ENCODE peak calls at places on chromosome 1, in seven cellular contexts. Z is epithelial cell of esophagus, S is cardiac fibroblast, U is astrocyte, M is OCI-LY7, D is fibroblast of lung, G is choroid plexus epithelial cell. L is an unnamed sample.

GRCh38 chr1:35278886-35279554 is 10.5 kb downstream of the ZMYM4 start:
- DNase-seq in Z (no peak), S (peak; percentile 19), U (peak; percentile 47), M (no peak), D (peak; percentile 50), G (peak; percentile 89), L (peak; percentile 93)

GRCh38 chr1:220702733-220703704 is 12.9 kb downstream of the C1orf115 start:
- DNase-seq in Z (no peak), S (no peak), U (no peak), M (no peak), D (no peak), G (no peak), L (no peak)

GRCh38 chr1:27979151-27979858 is 19.5 kb downstream of the XKR8 start:
- DNase-seq in Z (peak; percentile 74), S (peak; percentile 90), U (peak; percentile 53), M (peak; percentile 70), D (peak; percentile 70), G (peak; percentile 91), L (peak; percentile 86)

GRCh38 chr1:230167419-230167852 is 100.4 kb downstream of the GALNT2 start:
- DNase-seq in Z (peak; percentile 53), S (peak; percentile 58), U (peak; percentile 41), M (peak; percentile 79), D (peak; percentile 56), G (peak; percentile 65), L (peak; percentile 39)

GRCh38 chr1:203995228-203995627 is 77.7 kb upstream of the SOX13 start:
- DNase-seq in Z (no peak), S (peak; percentile 18), U (no peak), M (no peak), D (no peak), G (no peak), L (no peak)

GRCh38 chr1:206895320-206895719 is 1.9 kb upstream of the IL24 start:
- DNase-seq in Z (peak; percentile 100), S (no peak), U (no peak), M (no peak), D (no peak), G (no peak), L (no peak)

GRCh38 chr1:161993576-161993975 is 30.1 kb downstream of the OLFML2B start:
- DNase-seq in Z (no peak), S (no peak), U (no peak), M (no peak), D (no peak), G (no peak), L (no peak)

GRCh38 chr1:227782226-227782625 is 33.2 kb upstream of the PRSS38 start:
- DNase-seq in Z (no peak), S (no peak), U (no peak), M (no peak), D (no peak), G (no peak), L (no peak)

GRCh38 chr1:87578464-87578863 is 249.8 kb downstream of the LMO4 start:
- DNase-seq in Z (no peak), S (no peak), U (no peak), M (no peak), D (no peak), G (no peak), L (no peak)

GRCh38 chr1:44619261-44619900 is 54.9 kb downstream of the TMEM53 start:
- DNase-seq in Z (peak; percentile 24), S (peak; percentile 25), U (peak; percentile 75), M (no peak), D (peak; percentile 83), G (peak; percentile 40), L (peak; percentile 26)

GRCh38 chr1:198848649-198849048 is 209.8 kb downstream of the PTPRC start:
- DNase-seq in Z (no peak), S (no peak), U (no peak), M (no peak), D (no peak), G (peak; percentile 42), L (no peak)

GRCh38 chr1:67097305-67097704 is 37.5 kb downstream of the C1orf141 start:
- DNase-seq in Z (no peak), S (no peak), U (no peak), M (no peak), D (no peak), G (no peak), L (no peak)

GRCh38 chr1:208054485-208054884 is 143.6 kb upstream of the CD34 start:
- DNase-seq in Z (peak; percentile 47), S (no peak), U (peak; percentile 6), M (no peak), D (no peak), G (no peak), L (no peak)

GRCh38 chr1:161721738-161722343 is 497 bp downstream of the FCRLB start:
- DNase-seq in Z (peak; percentile 51), S (peak; percentile 79), U (peak; percentile 86), M (no peak), D (peak; percentile 89), G (peak; percentile 78), L (peak; percentile 70)

GRCh38 chr1:184664042-184664659 is 90.5 kb downstream of the EDEM3 start:
- DNase-seq in Z (peak; percentile 57), S (peak; percentile 80), U (peak; percentile 35), M (no peak), D (peak; percentile 58), G (peak; percentile 72), L (peak; percentile 73)

GRCh38 chr1:68496680-68497357 is at the start of gene DEPDC1:
- DNase-seq in Z (peak; percentile 95), S (peak; percentile 95), U (peak; percentile 86), M (peak; percentile 90), D (peak; percentile 94), G (peak; percentile 96), L (peak; percentile 95)

GRCh38 chr1:90512441-90512840 is 204.7 kb downstream of the BARHL2 start:
- DNase-seq in Z (peak; percentile 17), S (no peak), U (no peak), M (no peak), D (no peak), G (no peak), L (no peak)

GRCh38 chr1:66374148-66374547 is 159.8 kb upstream of the SGIP1 start:
- DNase-seq in Z (no peak), S (peak; percentile 37), U (no peak), M (no peak), D (no peak), G (no peak), L (no peak)

GRCh38 chr1:39333296-39333695 is 128.8 kb downstream of the MACF1 start:
- DNase-seq in Z (peak; percentile 36), S (peak; percentile 32), U (no peak), M (no peak), D (no peak), G (peak; percentile 86), L (peak; percentile 62)

GRCh38 chr1:113744114-113744513 is 15.2 kb downstream of the PHTF1 start:
- DNase-seq in Z (no peak), S (no peak), U (no peak), M (no peak), D (no peak), G (no peak), L (no peak)
- H3K4me3 ChIP-seq in Z (no peak overlapping the region), S (no peak overlapping the region), U (no peak overlapping the region), M (no peak overlapping the region), D (no peak overlapping the region), G (no peak overlapping the region), L (no peak overlapping the region)

DNA sequence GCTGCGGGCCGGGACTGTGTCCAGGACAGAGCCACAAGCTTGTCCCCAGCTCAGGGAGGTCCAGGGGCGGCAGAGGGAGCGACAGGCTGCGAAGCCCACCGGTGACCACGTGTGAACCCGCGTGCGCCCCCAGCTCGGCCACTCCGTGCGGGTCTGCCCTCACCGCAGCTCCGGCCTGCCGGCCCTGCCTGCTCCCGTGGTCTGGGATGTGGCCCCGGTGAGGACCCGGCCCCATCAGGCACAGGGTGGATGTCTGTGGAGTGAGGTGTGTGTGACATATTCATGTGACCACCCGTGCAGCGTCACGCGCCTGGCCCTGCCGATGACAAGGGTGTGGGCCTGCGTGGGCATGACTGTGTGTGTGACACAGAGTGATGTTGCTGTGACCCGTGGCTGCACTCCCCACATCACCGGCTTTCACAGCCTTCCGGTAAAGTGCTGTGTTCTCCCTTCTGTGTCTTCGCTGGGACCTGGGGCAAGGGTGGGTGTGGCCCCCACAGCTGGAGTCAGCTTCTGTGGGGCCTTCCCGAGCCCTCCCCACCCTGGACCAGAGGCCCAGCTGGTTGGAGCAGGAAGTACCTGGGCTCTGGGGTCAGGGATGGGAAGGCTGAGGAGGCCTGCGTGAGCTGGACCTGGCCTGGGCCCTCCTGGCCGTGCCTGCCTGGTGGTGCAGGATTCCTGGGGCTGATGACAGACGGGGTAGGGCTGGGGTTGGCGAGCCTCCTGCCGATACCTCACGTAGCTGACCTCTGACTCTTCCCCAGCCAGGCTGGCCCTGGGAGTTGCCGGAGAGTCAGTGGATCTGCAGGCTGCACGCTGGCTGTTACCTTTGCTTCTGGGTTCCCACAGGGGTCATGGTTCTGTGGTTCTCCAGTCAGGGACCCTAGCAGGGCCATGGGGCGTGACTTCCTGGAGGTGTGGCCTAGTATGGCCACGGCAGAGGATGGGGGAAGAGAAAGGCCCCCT is 4.1 kb downstream of the RNF223 start:
- DNase-seq in Z (peak; percentile 23), S (no peak), U (no peak), M (peak; percentile 72), D (no peak), G (no peak), L (peak; percentile 8)
- H3K4me3 ChIP-seq in Z (no peak overlapping the region), S (no peak overlapping the region), U (no peak overlapping the region), M (peak overlapping the region; percentile 71), D (no peak overlapping the region), G (no peak overlapping the region), L (no peak overlapping the region)

GRCh38 chr1:19768321-19769210 is 31.1 kb downstream of the TMCO4 start:
- DNase-seq in Z (no peak), S (no peak), U (no peak), M (no peak), D (peak; percentile 18), G (peak; percentile 59), L (no peak)

GRCh38 chr1:19764848-19765247 is 34.9 kb downstream of the TMCO4 start:
- DNase-seq in Z (peak; percentile 66), S (peak; percentile 39), U (peak; percentile 80), M (peak; percentile 27), D (peak; percentile 86), G (peak; percentile 98), L (peak; percentile 28)

GRCh38 chr1:19762175-19762779 is 37.4 kb downstream of the TMCO4 start:
- DNase-seq in Z (peak; percentile 30), S (peak; percentile 41), U (no peak), M (peak; percentile 44), D (no peak), G (peak; percentile 49), L (peak; percentile 29)

GRCh38 chr1:19769211-19769932 is 30.3 kb downstream of the TMCO4 start:
- DNase-seq in Z (no peak), S (no peak), U (no peak), M (no peak), D (no peak), G (peak; percentile 46), L (no peak)

GRCh38 chr1:19765623-19766022 is 34.1 kb downstream of the TMCO4 start:
- DNase-seq in Z (peak; percentile 92), S (peak; percentile 88), U (peak; percentile 94), M (no peak), D (peak; percentile 97), G (peak; percentile 94), L (peak; percentile 74)
- H3K4me3 ChIP-seq in Z (no peak overlapping the region), S (no peak overlapping the region), U (peak overlapping the region; percentile 25), M (no peak overlapping the region), D (no peak overlapping the region), G (no peak overlapping the region), L (no peak overlapping the region)

GRCh38 chr1:10213186-10213585 is 2.8 kb downstream of the KIF1B start:
- DNase-seq in Z (no peak), S (no peak), U (no peak), M (no peak), D (no peak), G (no peak), L (no peak)
- H3K4me3 ChIP-seq in Z (no peak overlapping the region), S (no peak overlapping the region), U (no peak overlapping the region), M (no peak overlapping the region), D (no peak overlapping the region), G (no peak overlapping the region), L (no peak overlapping the region)

GRCh38 chr1:63892632-63893395 is 119.0 kb downstream of the ROR1 start:
- DNase-seq in Z (peak; percentile 55), S (peak; percentile 58), U (peak; percentile 92), M (peak; percentile 83), D (peak; percentile 92), G (peak; percentile 78), L (peak; percentile 51)
- H3K4me3 ChIP-seq in Z (no peak overlapping the region), S (no peak overlapping the region), U (no peak overlapping the region), M (no peak overlapping the region), D (no peak overlapping the region), G (no peak overlapping the region), L (no peak overlapping the region)

L was measured in fibroblast of villous mesenchyme.